ENCODE peak calls at places on chromosome 1, in four cellular contexts. B, O, U and F are unnamed samples. For H3K36me3, the result is how much of the 10 kb centered on the place peaks cover.

GRCh38 chr1:9061949-9062555 is 7.4 kb downstream of the SLC2A5 start:
- DNase-seq in B (no peak), O (no peak), U (no peak), F (no peak)

GRCh38 chr1:84103197-84103992 is 40.7 kb upstream of the PRKACB start:
- DNase-seq in B (peak), O (no peak), U (no peak), F (peak)

GRCh38 chr1:27119270-27119618 is 35.7 kb downstream of the SLC9A1 start:
- DNase-seq in B (no peak), O (no peak), U (no peak), F (no peak)

GRCh38 chr1:17335821-17336718 is 28.1 kb downstream of the PADI4 start:
- DNase-seq in B (peak), O (no peak), U (peak), F (no peak)

GRCh38 chr1:245742891-245743290 is 588.1 kb downstream of the KIF26B start:
- DNase-seq in B (no peak), O (no peak), U (no peak), F (no peak)

GRCh38 chr1:185474440-185475149 is 157.6 kb upstream of the IVNS1ABP start:
- DNase-seq in B (peak), O (no peak), U (no peak), F (no peak)

GRCh38 chr1:183699643-183700160 is 46.6 kb upstream of the APOBEC4 start:
- DNase-seq in B (no peak), O (no peak), U (no peak), F (no peak)

GRCh38 chr1:11543392-11543791 is 64.4 kb downstream of the DISP3 start:
- DNase-seq in B (no peak), O (no peak), U (no peak), F (no peak)

GRCh38 chr1:198047913-198048312 is 108.9 kb upstream of the NEK7 start:
- DNase-seq in B (no peak), O (no peak), U (no peak), F (no peak)

GRCh38 chr1:67921725-67922489 is 88.6 kb upstream of the GNG12 start:
- DNase-seq in B (no peak), O (no peak), U (no peak), F (no peak)

GRCh38 chr1:77673716-77674355 is 8.6 kb downstream of the ZZZ3 start:
- DNase-seq in B (no peak), O (no peak), U (no peak), F (no peak)

GRCh38 chr1:39896909-39897685 is 4.6 kb downstream of the MYCL start:
- DNase-seq in B (no peak), O (no peak), U (no peak), F (no peak)

GRCh38 chr1:221759436-221759835 is 17.5 kb upstream of the DUSP10 start:
- DNase-seq in B (no peak), O (no peak), U (no peak), F (no peak)

GRCh38 chr1:187477103-187477502 is 648.4 kb downstream of the PLA2G4A start:
- DNase-seq in B (no peak), O (no peak), U (no peak), F (no peak)

GRCh38 chr1:248739580-248740205 is 15.9 kb downstream of the LYPD8 start:
- DNase-seq in B (no peak), O (no peak), U (no peak), F (no peak)

GRCh38 chr1:1325288-1326074 is 879 bp downstream of the CPTP start:
- DNase-seq in B (peak), O (no peak), U (no peak), F (no peak)

GRCh38 chr1:192629602-192630001 is 6.3 kb upstream of the RGS13 start:
- DNase-seq in B (no peak), O (no peak), U (no peak), F (no peak)

GRCh38 chr1:179092896-179093461 is 11.1 kb downstream of the TOR3A start:
- DNase-seq in B (no peak), O (no peak), U (no peak), F (no peak)

GRCh38 chr1:179095377-179095776 is 13.5 kb downstream of the TOR3A start:
- DNase-seq in B (no peak), O (no peak), U (no peak), F (no peak)

GRCh38 chr1:179091691-179092165 is 9.9 kb downstream of the TOR3A start:
- DNase-seq in B (peak), O (no peak), U (no peak), F (no peak)

GRCh38 chr1:179095924-179096323 is 14.1 kb downstream of the TOR3A start:
- DNase-seq in B (no peak), O (no peak), U (no peak), F (no peak)

DNA sequence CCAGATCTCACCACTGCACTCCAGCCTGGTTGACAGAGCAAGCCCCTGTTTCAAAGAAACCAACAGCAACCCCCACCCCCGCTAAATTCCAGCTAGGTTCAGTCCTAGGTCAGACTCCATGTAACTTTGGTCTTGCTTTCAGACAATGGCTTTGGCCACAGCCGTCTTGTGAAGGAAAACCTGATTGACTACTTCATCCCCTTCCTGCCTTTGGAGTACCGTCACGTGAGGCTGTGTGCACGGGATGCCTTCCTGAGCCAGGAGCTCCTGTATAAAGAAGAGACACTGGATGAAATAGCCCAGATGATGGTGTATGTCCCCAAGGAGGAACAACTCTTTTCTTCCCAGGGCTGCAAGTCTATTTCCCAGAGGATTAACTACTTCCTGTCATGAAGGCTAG is 13.0 kb downstream of the TOR3A start:
- DNase-seq in B (no peak), O (no peak), U (no peak), F (no peak)
- H3K36me3 ChIP-seq in B (under half), O (under half), U (half or more), F (under half)

GRCh38 chr1:150575518-150576366 is 3.7 kb downstream of the MCL1 start:
- DNase-seq in B (no peak), O (no peak), U (no peak), F (no peak)

GRCh38 chr1:150576794-150577556 is 2.4 kb downstream of the MCL1 start:
- DNase-seq in B (no peak), O (no peak), U (no peak), F (no peak)

GRCh38 chr1:150577557-150578277 is 1.7 kb downstream of the MCL1 start:
- DNase-seq in B (no peak), O (no peak), U (peak), F (no peak)

GRCh38 chr1:150575072-150575489 is 4.3 kb downstream of the MCL1 start:
- DNase-seq in B (no peak), O (no peak), U (no peak), F (no peak)

DNA sequence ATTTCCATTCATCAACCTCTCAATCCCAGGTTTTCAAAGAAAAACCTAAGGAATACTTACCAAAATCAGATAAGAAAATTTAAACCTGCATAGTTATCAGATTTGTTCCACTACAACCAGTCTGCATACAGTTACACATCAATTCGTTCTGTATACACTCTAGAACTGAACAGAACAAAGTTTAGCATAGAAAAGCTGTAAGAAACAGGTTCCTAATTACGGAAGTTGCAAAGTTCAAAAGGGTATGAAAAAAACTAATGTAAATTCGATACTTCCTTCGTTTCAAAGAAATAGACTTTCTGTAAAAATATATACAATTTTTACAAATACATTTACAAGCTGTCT is 3.1 kb downstream of the MCL1 start:
- DNase-seq in B (no peak), O (no peak), U (no peak), F (no peak)
- H3K36me3 ChIP-seq in B (under half), O (under half), U (half or more), F (under half)

DNA sequence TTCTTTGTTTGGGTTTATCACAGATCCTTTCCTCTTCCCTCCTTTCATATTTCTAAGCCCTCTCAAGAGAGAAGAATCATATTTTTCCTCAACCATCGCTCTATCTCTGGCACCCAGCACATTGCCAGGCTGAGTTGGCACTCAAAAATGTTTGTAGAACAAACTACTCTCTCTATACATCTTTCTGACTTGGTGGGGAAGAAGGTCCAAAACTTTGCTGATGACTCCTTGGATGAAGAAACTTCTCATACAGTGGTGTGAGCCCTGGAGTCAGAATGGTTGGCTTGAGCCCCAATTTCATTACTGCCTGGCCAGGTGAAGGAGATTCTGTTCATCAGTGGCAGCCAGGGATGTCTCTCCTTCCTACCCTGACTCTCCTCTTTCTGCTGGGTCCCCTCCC is 11.9 kb downstream of the ALX3 start:
- DNase-seq in B (no peak), O (no peak), U (no peak), F (no peak)
- H3K36me3 ChIP-seq in B (under half), O (under half), U (half or more), F (under half)

DNA sequence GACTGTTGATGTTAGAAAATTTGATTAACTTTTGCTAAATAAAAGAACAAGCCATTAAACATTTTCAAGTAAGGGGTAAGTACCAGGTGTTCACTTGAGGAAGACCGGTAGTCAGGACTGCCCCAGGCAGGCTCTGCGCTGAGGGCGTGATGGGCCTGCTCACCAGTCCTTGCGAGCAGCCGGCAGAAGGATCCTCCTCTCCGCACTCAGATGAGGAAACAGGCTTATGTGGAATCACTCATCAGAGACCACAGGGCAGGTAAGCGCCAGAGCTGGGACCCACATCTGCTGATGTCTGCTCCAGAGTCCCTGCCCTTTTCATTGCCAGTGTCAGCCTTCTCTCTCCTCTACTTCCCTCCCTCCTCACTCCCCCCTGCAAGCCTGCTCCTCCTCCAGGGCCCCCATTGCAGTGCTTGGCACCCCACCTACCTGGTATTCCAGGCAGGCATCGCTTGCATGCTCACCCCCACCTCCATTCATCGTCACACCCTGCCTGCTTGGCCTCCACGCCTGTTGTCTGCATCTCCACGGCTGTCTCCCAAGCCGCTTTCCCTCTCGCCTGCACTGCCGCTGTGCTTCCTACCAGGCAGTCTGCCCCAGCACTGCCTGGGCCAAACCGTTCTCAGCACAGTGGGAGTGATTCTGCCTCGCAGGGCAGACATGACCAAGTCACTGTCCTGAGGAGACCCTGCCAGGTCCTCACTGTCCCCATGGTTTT is 24.7 kb upstream of the KDM4A start:
- DNase-seq in B (no peak), O (no peak), U (no peak), F (no peak)
- H3K36me3 ChIP-seq in B (under half), O (under half), U (under half), F (under half)

DNA sequence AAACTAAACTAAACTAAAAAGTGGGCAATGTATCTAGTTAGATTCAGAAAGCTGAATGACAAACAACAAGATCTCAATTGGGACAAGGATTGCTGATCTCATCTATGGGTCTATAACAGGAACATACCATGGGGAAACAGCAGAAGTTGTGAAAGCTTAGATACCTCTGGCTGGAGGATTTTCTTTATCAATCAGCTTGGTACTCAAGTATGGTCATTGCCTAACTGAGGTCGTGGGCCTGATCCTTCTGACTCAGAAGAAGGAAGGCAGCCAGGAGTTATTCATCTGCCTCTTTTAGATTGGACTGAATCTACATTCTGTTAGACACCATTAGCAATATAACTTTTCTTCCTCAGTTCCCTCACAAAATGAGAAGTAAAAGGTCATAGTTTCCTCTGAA is 39.7 kb downstream of the DNTTIP2 start:
- DNase-seq in B (no peak), O (no peak), U (no peak), F (no peak)
- H3K36me3 ChIP-seq in B (under half), O (under half), U (under half), F (under half)

GRCh38 chr1:21736876-21737275 is 46.1 kb downstream of the USP48 start:
- DNase-seq in B (no peak), O (no peak), U (no peak), F (no peak)
- H3K36me3 ChIP-seq in B (under half), O (under half), U (under half), F (under half)